ENCODE peak calls at places on chromosomes 3 and 15, in eight cellular contexts. L, N, W, Z, F, I, A and T are unnamed samples.
A peak's percentile ranks its signal among the peaks of the same experiment; 100 is the strongest.

GRCh38 chr3:12785096-12785495 is 11.4 kb upstream of the CAND2 start:
- DNase-seq in L (no peak), N (no peak), W (no peak), Z (no peak), F (no peak), I (no peak), A (no peak), T (no peak)

GRCh38 chr3:187996609-187997008 is 157.3 kb upstream of the LPP start:
- DNase-seq in L (no peak), N (no peak), W (no peak), Z (no peak), F (no peak), I (no peak), A (no peak), T (no peak)

GRCh38 chr3:4504340-4505261 is 11.5 kb downstream of the ITPR1 start:
- DNase-seq in L (no peak), N (no peak), W (peak; percentile 18), Z (no peak), F (no peak), I (no peak), A (peak; percentile 41), T (no peak)

GRCh38 chr3:98846101-98846500 is 55.4 kb downstream of the DCBLD2 start:
- DNase-seq in L (no peak), N (no peak), W (no peak), Z (no peak), F (peak; percentile 53), I (peak; percentile 67), A (no peak), T (no peak)

GRCh38 chr15:88830016-88830415 is 26.8 kb downstream of the ACAN start:
- DNase-seq in L (no peak), N (no peak), W (no peak), Z (no peak), F (no peak), I (no peak), A (no peak), T (no peak)

GRCh38 chr15:70234256-70234965 is 136.7 kb upstream of the TLE3 start:
- DNase-seq in L (no peak), N (no peak), W (no peak), Z (peak; percentile 84), F (no peak), I (peak; percentile 79), A (no peak), T (no peak)

GRCh38 chr15:72155021-72155621 is 36.9 kb downstream of the SENP8 start:
- DNase-seq in L (no peak), N (no peak), W (peak; percentile 54), Z (peak; percentile 12), F (peak; percentile 23), I (peak; percentile 42), A (peak; percentile 95), T (no peak)

GRCh38 chr15:65110676-65111292 is 4.2 kb downstream of the UBAP1L start:
- DNase-seq in L (no peak), N (no peak), W (no peak), Z (peak; percentile 33), F (peak; percentile 71), I (peak; percentile 74), A (no peak), T (no peak)

GRCh38 chr15:84716036-84716732 is at the start of gene SEC11A:
- DNase-seq in L (peak; percentile 85), N (peak; percentile 94), W (peak; percentile 97), Z (peak; percentile 95), F (peak; percentile 93), I (peak; percentile 94), A (peak; percentile 96), T (peak; percentile 93)

GRCh38 chr3:123634149-123635051 is 49.5 kb upstream of the HACD2 start:
- DNase-seq in L (no peak), N (no peak), W (no peak), Z (no peak), F (no peak), I (peak; percentile 47), A (no peak), T (no peak)

GRCh38 chr15:99361541-99362185 is 110.4 kb downstream of the LRRC28 start:
- DNase-seq in L (no peak), N (no peak), W (peak; percentile 30), Z (peak; percentile 10), F (peak; percentile 38), I (no peak), A (no peak), T (no peak)

GRCh38 chr3:65083240-65083639 is 395.4 kb upstream of the ADAMTS9 start:
- DNase-seq in L (no peak), N (no peak), W (no peak), Z (no peak), F (no peak), I (peak; percentile 2), A (no peak), T (no peak)

GRCh38 chr15:68271854-68272471 is 5.6 kb upstream of the FEM1B start:
- DNase-seq in L (no peak), N (no peak), W (no peak), Z (peak; percentile 74), F (peak; percentile 72), I (peak; percentile 95), A (peak; percentile 33), T (no peak)

GRCh38 chr3:130377960-130378676 is 32.6 kb downstream of the COL6A5 start:
- DNase-seq in L (no peak), N (no peak), W (no peak), Z (no peak), F (no peak), I (no peak), A (no peak), T (no peak)

GRCh38 chr3:17544632-17545031 is 197.8 kb downstream of the TBC1D5 start:
- DNase-seq in L (no peak), N (no peak), W (peak; percentile 5), Z (no peak), F (peak; percentile 23), I (peak; percentile 3), A (no peak), T (no peak)
- TF ChIP-seq CTCF in L (no peak), N (no peak), W (peak; percentile 5), Z (peak; percentile 23), F (peak; percentile 46), I (no peak), A (no peak), T (peak; percentile 45)

DNA sequence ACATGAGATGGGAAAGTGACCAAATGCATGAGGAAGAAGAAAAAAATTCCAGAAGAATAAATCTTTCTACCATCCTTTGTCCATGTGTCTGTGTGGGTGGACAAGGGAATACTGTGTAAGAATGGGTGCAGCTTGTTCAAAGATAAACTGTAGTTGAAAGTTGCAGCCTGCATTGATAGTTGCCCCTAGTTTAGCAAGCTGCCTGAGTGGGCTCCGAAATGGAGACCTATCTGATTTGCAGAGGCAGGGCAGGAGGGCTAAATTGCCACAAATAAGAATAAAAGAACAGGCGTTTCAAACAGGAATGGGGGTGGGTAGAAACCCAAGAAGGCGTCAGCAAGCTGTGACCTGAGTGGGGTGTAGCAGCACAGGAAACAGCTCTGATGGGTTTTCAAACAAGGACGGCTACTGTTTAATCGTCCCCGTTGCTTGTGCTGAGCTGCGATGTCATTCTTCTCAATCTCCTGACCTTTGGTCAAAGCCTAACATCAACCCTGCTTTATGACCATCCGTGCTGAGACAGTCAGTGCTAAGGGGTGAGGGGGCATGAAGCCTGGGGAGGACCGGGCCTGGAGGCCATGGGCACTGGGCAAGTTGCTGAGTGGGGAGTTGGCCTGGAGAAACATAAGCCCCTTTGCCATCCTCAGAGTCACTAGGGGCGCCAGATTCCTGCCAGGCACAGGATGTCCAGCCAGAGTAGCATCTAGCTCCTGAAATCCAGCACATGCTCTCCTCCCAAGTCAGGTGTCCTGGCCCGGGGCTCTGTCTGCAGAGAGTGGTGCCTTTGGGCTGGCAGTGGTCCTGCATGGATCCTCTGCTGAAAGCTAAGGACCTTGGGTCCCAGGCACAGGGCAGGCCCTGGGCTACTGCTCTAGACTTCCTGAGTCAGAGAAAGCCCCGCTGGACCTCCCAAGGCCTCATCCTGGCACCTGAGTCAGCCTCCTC is 19.2 kb upstream of the C15orf39 start:
- DNase-seq in L (no peak), N (peak; percentile 36), W (no peak), Z (no peak), F (no peak), I (peak; percentile 66), A (no peak), T (no peak)
- TF ChIP-seq CTCF in L (no peak), N (no peak), W (no peak), Z (no peak), F (no peak), I (no peak), A (no peak), T (peak; percentile 34)

GRCh38 chr3:17039579-17039978 is 154.8 kb downstream of the PLCL2 start:
- DNase-seq in L (no peak), N (no peak), W (peak; percentile 39), Z (peak; percentile 73), F (peak; percentile 96), I (peak; percentile 96), A (no peak), T (no peak)
- TF ChIP-seq CTCF in L (no peak), N (no peak), W (no peak), Z (no peak), F (no peak), I (no peak), A (no peak), T (no peak)

GRCh38 chr15:62549345-62549970 is 384.4 kb upstream of the C2CD4B start:
- DNase-seq in L (no peak), N (peak; percentile 54), W (peak; percentile 53), Z (no peak), F (peak; percentile 42), I (no peak), A (peak; percentile 33), T (no peak)
- TF ChIP-seq CTCF in L (peak; percentile 65), N (peak; percentile 31), W (peak; percentile 72), Z (peak; percentile 37), F (peak; percentile 54), I (peak; percentile 13), A (peak; percentile 24), T (peak; percentile 71)

DNA sequence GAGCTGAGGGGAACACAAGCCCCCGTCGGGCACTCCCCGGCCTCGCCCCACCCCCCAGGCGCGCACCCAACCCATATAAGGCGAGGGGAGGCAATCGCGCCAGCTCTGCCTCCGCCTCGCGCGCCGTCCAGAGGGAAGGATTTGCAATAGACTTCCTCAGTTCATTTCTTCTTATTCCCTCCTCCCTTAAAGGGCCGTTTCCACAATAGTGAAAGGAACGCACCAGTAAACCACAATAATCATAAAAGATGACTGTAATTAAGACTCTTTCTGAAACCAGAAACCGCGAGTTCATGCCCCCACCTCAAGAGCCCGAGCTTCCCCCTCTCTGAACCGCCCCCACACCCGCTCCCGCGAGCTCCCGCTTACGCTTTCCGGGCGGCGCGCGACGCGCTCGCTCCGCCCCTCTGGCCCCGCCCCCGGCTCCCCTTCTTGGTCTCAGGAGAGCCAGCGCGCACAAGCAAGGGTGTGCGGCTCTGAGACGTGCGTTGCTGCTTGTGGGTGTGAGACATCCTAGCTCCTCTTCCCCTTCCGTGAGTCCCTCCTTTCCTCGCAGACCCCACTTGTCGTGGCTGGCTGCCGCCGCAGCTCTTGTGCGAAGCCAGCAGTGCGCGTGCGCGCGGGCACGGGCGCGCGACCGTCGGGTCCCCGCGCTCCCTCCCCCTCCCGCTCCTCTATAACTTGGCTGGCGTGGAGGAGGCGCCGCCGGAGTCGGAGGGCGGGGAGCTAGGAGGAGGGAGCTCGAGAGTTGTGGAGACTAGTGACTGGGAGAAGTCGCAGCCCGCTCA is at the start of gene DIPK2A:
- DNase-seq in L (peak; percentile 82), N (peak; percentile 94), W (peak; percentile 97), Z (peak; percentile 95), F (peak; percentile 94), I (peak; percentile 95), A (peak; percentile 94), T (peak; percentile 94)
- TF ChIP-seq CTCF in L (no peak), N (no peak), W (no peak), Z (no peak), F (peak; percentile 4), I (no peak), A (no peak), T (no peak)